ENCODE peak calls at places on chromosomes 16 and 17, in eight cellular contexts. N is tibial nerve, G is sigmoid colon, I is ovary, W is transverse colon, F is HCT116, S is uterus, Q is breast epithelium. U is an unnamed sample. For H3K27me3 and H3K36me3, the result is how much of the 10 kb centered on the place peaks cover.

GRCh38 chr16:55625843-55626242 is 29.9 kb upstream of the SLC6A2 start:
- DNase-seq in N (no peak), G (no peak), I (no peak), W (no peak), F (no peak), S (no peak), Q (no peak), U (no peak)

GRCh38 chr17:12859520-12859919 is 70.2 kb downstream of the ARHGAP44 start:
- DNase-seq in N (no peak), G (no peak), I (no peak), W (no peak), F (no peak), S (no peak), Q (no peak), U (no peak)

GRCh38 chr17:80921741-80922579 is 69.7 kb upstream of the CHMP6 start:
- DNase-seq in N (no peak), G (peak), I (no peak), W (no peak), F (no peak), S (peak), Q (no peak), U (no peak)

GRCh38 chr16:65120811-65121721 is 797 bp downstream of the CDH11 start:
- DNase-seq in N (peak), G (peak), I (peak), W (no peak), F (no peak), S (peak), Q (no peak), U (no peak)

GRCh38 chr17:13036776-13037175 is 18.9 kb upstream of the ELAC2 start:
- DNase-seq in N (no peak), G (no peak), I (no peak), W (no peak), F (no peak), S (no peak), Q (no peak), U (no peak)

GRCh38 chr16:51134269-51134812 is 16.7 kb downstream of the SALL1 start:
- DNase-seq in N (no peak), G (no peak), I (no peak), W (no peak), F (no peak), S (no peak), Q (no peak), U (peak)

GRCh38 chr17:47176438-47176837 is 12.7 kb downstream of the CDC27 start:
- DNase-seq in N (no peak), G (no peak), I (no peak), W (no peak), F (no peak), S (no peak), Q (no peak), U (no peak)

GRCh38 chr16:25716186-25716585 is 24.4 kb downstream of the HS3ST4 start:
- DNase-seq in N (no peak), G (no peak), I (no peak), W (no peak), F (no peak), S (no peak), Q (no peak), U (no peak)

GRCh38 chr17:71392715-71393567 is 727.9 kb upstream of the SOX9 start:
- DNase-seq in N (no peak), G (no peak), I (no peak), W (no peak), F (no peak), S (no peak), Q (no peak), U (no peak)

GRCh38 chr16:56246051-56246817 is 54.9 kb downstream of the GNAO1 start:
- DNase-seq in N (peak), G (peak), I (no peak), W (no peak), F (no peak), S (no peak), Q (peak), U (peak)

GRCh38 chr16:81374514-81374913 is 59.8 kb downstream of the GAN start:
- DNase-seq in N (no peak), G (no peak), I (no peak), W (no peak), F (no peak), S (no peak), Q (no peak), U (no peak)
- TF ChIP-seq POLR2A in N (no peak), G (no peak), I (no peak), W (no peak), F (no peak), S (no peak), Q (no peak), U (no peak)

DNA sequence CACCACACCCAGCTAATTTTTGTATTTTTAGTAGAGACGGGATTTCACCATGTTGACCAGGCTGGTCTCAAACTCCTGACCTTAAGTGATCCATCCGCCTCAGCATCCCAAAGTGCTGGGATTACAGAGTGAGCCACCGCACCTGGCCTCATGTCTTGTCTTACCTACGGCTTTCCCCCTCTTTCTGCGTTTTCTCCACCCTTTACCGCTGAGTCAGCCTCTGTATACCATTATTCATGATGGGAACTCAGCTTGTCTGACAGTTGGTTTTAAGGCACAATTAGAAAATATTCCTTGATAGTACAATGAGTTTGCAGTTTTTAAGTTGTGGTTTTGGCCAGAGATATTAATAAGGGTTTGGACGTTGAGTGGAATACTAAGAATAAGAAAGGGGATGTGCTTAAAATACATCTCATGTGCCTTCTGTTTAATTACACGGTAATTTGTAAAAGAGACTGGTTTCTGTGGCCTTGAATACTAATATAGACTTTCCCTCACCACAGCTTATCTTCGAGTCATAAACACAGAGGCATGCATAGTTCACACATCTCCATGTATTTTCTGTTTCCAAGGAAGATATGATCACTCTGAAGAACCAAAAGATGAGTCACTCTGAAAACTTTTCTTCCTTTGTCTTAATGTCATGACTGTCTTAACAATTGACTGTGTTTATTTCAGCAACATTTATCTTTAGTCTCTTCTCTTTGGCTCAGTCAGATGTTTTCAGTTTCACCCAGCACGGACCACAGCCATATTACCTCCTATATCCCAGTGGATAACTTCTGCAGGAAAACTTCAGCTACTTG is 54.3 kb downstream of the PITPNC1 start:
- DNase-seq in N (no peak), G (no peak), I (no peak), W (no peak), F (peak), S (no peak), Q (no peak), U (no peak)
- H3K27me3 ChIP-seq in N (under half), G (under half), I (under half), W (under half), F (under half), S (under half), Q (under half), U (under half)

DNA sequence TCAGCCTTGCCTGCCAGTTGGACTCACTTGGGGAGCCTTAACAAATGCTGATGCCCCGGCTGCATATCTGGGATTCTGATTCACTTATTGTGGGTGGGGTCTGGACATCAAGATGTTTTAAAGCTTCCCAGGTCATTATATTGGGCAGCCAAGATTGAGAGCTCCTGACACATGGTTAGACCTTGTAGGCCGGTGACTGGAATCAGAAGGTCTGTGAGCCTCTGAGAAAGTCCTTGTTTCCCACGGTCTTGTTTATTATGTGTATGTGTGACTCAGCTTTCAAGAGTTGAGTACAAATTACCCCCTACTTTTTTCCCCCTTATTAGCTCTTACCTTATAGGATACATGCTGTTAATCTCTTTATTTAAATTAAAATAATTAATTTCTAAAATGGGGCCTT is 103.5 kb downstream of the ABCC1 start:
- DNase-seq in N (no peak), G (no peak), I (no peak), W (no peak), F (no peak), S (no peak), Q (no peak), U (no peak)
- H3K36me3 ChIP-seq in N (under half), G (under half), I (under half), W (under half), F (under half), S (under half), Q (under half), U (under half)

DNA sequence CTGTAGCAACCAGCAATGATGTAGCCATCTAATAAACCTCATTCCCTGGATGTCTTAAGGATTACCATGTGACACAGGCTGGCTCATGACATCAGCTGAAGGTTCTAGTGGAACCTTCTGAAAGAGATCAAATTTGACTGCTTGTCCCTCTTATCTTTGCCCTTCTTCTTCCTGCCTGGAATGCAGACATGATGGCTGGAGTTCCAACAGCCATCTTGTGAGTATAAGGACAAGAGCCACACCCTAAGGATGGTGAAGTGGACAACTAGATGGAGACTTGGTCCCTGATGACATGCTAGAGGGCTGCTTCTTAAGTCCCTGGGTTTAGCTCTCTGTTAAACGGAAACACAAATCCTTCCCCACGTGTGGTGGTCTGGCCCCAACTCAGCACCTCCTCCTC is 37.6 kb downstream of the PLXDC1 start:
- DNase-seq in N (no peak), G (no peak), I (no peak), W (no peak), F (no peak), S (no peak), Q (no peak), U (no peak)
- TF ChIP-seq POLR2A in N (no peak), G (no peak), I (no peak), W (no peak), F (no peak), S (no peak), Q (no peak), U (no peak)

GRCh38 chr16:20308801-20309590 is 18.3 kb downstream of the GP2 start:
- DNase-seq in N (no peak), G (no peak), I (no peak), W (no peak), F (no peak), S (no peak), Q (no peak), U (no peak)

GRCh38 chr16:20310421-20311395 is 16.6 kb downstream of the GP2 start:
- DNase-seq in N (no peak), G (no peak), I (no peak), W (no peak), F (no peak), S (no peak), Q (no peak), U (no peak)

GRCh38 chr16:20313741-20314140 is 13.6 kb downstream of the GP2 start:
- DNase-seq in N (no peak), G (no peak), I (no peak), W (no peak), F (no peak), S (no peak), Q (no peak), U (no peak)

GRCh38 chr16:20309786-20310185 is 17.5 kb downstream of the GP2 start:
- DNase-seq in N (no peak), G (no peak), I (no peak), W (no peak), F (no peak), S (no peak), Q (no peak), U (no peak)

GRCh38 chr16:20311548-20311947 is 15.8 kb downstream of the GP2 start:
- DNase-seq in N (no peak), G (no peak), I (no peak), W (no peak), F (no peak), S (no peak), Q (no peak), U (no peak)
- H3K27me3 ChIP-seq in N (under half), G (under half), I (under half), W (under half), F (under half), S (under half), Q (under half), U (under half)

GRCh38 chr17:78421534-78422266 is 43.3 kb downstream of the PGS1 start:
- DNase-seq in N (peak), G (peak), I (peak), W (peak), F (peak), S (peak), Q (peak), U (peak)
- H3K36me3 ChIP-seq in N (under half), G (under half), I (under half), W (under half), F (under half), S (under half), Q (under half), U (under half)

GRCh38 chr16:70383421-70383960 is 36.8 kb downstream of the DDX19A start:
- DNase-seq in N (no peak), G (no peak), I (no peak), W (no peak), F (no peak), S (no peak), Q (no peak), U (no peak)

GRCh38 chr16:70380205-70380918 is 33.7 kb downstream of the DDX19A start:
- DNase-seq in N (peak), G (peak), I (peak), W (peak), F (no peak), S (peak), Q (peak), U (peak)

GRCh38 chr16:70378869-70379493 is 32.3 kb downstream of the DDX19A start:
- DNase-seq in N (no peak), G (no peak), I (no peak), W (no peak), F (no peak), S (no peak), Q (no peak), U (no peak)

GRCh38 chr16:70380919-70381603 is 34.4 kb downstream of the DDX19A start:
- DNase-seq in N (peak), G (peak), I (peak), W (peak), F (peak), S (peak), Q (peak), U (peak)

DNA sequence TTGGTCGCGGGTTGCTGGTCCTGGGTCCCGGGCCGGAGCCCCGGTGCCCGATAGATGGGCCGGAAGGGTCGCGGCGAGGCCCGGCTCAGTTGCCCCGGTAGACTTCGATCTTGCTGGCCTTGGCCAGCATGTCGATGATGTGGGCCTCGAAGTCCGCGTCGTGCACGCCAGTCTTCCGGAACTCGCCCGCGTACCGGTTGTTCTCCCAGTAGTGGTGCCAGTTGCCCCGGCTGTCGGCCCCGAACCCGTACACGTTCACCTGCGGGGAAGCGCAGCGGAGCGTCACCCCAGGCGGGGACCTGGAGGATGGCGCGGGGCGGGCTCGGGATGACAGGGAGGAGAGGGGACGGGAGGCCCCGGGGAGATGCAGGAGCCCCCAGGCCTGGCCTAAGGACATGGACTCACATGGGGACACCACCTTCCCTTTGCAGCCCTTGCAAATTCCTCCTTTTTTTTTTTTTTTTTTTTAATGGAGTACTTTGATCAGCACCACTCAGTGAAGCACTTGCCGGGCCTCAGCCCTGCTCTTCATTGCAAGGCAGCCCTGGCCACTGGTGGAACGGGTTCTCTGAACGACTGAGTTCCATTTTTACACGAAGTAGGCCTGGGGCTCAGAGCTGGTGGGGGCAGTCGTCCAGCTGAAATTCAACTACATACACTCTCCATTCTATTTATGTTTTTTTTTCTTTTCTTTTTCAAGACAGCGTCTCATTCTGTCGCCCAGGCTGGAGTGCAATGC is 35.1 kb downstream of the DDX19A start:
- DNase-seq in N (no peak), G (no peak), I (no peak), W (no peak), F (no peak), S (no peak), Q (no peak), U (peak)
- TF ChIP-seq POLR2A in N (no peak), G (peak), I (no peak), W (peak), F (no peak), S (no peak), Q (peak), U (peak)

DNA sequence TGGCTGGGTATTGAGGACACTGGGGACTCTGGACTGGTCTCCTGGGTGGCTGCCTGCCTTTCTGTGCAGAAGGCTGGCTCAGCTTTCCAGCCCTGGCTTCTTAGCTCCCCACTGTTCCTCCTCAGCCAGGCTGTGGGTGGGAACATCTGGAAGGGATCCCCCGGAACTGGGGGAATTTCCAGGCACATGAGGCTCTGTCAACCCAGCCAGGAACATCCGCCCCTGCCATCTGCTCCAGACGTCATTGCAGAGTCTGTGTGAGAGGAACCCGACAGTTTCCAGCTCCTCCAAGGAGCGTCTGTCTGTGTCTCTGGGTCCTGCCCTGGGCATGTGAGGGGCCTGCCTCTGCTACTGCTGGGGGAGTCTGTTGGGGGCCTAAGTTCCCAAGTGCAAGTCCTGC is 36.2 kb upstream of the CRHR1 start:
- DNase-seq in N (no peak), G (peak), I (no peak), W (no peak), F (no peak), S (no peak), Q (no peak), U (no peak)
- H3K27me3 ChIP-seq in N (under half), G (under half), I (under half), W (under half), F (under half), S (under half), Q (under half), U (under half)

DNA sequence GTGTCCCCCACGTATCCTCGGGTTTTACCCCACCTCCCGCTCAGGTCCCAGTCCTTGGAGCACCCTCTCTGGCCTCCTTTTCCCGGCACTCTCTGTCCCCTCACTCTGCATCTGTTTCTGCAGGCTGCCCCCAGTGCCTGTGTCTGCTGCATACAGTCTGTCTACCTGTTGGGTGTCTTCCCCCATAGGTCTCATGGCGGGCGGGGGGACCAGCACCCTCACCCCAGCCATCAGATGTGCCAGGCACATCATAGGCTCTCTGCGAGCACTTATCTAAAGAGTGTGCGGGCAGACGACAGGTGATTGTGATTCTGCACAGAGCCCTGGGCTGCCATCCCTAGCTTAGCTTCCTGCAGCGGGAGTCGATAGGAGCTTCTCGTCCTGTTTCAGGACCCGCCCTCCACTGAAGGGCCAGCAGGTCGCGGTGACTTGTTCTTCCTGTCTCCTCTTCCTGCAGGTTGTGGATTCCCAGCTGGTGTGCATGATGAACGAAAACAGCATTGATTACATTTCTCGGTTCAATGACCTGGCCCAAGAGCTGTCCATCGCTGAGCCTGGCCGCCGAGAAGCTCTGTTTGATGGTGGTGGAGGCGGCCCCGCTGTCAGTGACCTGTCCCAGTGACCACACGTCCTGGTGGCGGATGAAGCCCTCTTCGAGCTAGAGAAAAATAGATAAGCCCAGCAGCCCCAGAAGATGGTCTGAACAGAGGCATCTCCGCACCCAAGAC is 4.5 kb upstream of the JPT2 start:
- DNase-seq in N (no peak), G (no peak), I (no peak), W (no peak), F (no peak), S (no peak), Q (no peak), U (no peak)
- H3K36me3 ChIP-seq in N (under half), G (under half), I (under half), W (under half), F (under half), S (under half), Q (under half), U (half or more)

GRCh38 chr17:60392845-60393702 is 1.1 kb upstream of the USP32 start:
- DNase-seq in N (peak), G (peak), I (peak), W (peak), F (peak), S (peak), Q (no peak), U (peak)

GRCh38 chr17:60390223-60390622 is 1.7 kb downstream of the USP32 start:
- DNase-seq in N (no peak), G (no peak), I (no peak), W (no peak), F (no peak), S (no peak), Q (no peak), U (no peak)

GRCh38 chr17:60391419-60392041 is 403 bp downstream of the USP32 start:
- DNase-seq in N (peak), G (no peak), I (no peak), W (no peak), F (no peak), S (no peak), Q (no peak), U (no peak)

GRCh38 chr17:60392042-60392844 is at the start of gene USP32:
- DNase-seq in N (peak), G (peak), I (peak), W (peak), F (peak), S (peak), Q (peak), U (peak)

GRCh38 chr17:60390881-60391418 is 983 bp downstream of the USP32 start:
- DNase-seq in N (peak), G (no peak), I (no peak), W (peak), F (no peak), S (peak), Q (no peak), U (peak)
- TF ChIP-seq POLR2A in N (no peak), G (no peak), I (no peak), W (no peak), F (no peak), S (no peak), Q (no peak), U (no peak)

U was measured in thyroid gland.